ENCODE peak calls at places on chromosomes 11 and 22, in four cellular contexts. X is neuronal stem cell, C is GM23248, V is HepG2. F is an unnamed sample.

GRCh38 chr11:98772799-98773198 is 247.9 kb upstream of the CNTN5 start:
- DNase-seq in C (no peak), X (no peak), V (no peak), F (no peak)

GRCh38 chr22:17726561-17727243 is 47.6 kb downstream of the BID start:
- DNase-seq in C (peak; percentile 20), V (no peak), X (no peak), F (peak; percentile 77)

GRCh38 chr22:49934144-49934890 is 15.9 kb downstream of the CRELD2 start:
- DNase-seq in X (no peak), V (no peak), C (peak; percentile 62), F (peak; percentile 19)

GRCh38 chr11:70497536-70498075 is 99.3 kb downstream of the CTTN start:
- DNase-seq in V (no peak), X (no peak), C (no peak), F (no peak)

GRCh38 chr11:64802370-64803162 is 448 bp downstream of the MAP4K2 start:
- DNase-seq in X (peak; percentile 37), V (no peak), C (no peak), F (no peak)

GRCh38 chr11:87803748-87804147 is 371.5 kb downstream of the RAB38 start:
- DNase-seq in X (no peak), V (no peak), C (no peak), F (no peak)

GRCh38 chr22:49242480-49242879 is 585.2 kb downstream of the BRD1 start:
- DNase-seq in C (no peak), X (no peak), V (no peak), F (no peak)

GRCh38 chr11:69727266-69727665 is 23.4 kb upstream of the FGF19 start:
- DNase-seq in X (no peak), V (no peak), C (no peak), F (no peak)

GRCh38 chr11:69958308-69958707 is 119.8 kb upstream of the ANO1 start:
- DNase-seq in C (no peak), V (no peak), X (no peak), F (peak; percentile 29)

GRCh38 chr11:71396548-71397123 is 51.6 kb downstream of the DHCR7 start:
- DNase-seq in V (no peak), C (no peak), X (no peak), F (no peak)

GRCh38 chr11:70948855-70949551 is 303.4 kb downstream of the SHANK2 start:
- DNase-seq in V (no peak), C (no peak), X (no peak), F (no peak)

GRCh38 chr11:68803766-68804165 is 38.0 kb downstream of the CPT1A start:
- DNase-seq in V (no peak), C (no peak), X (no peak), F (no peak)

GRCh38 chr11:117187799-117188481 is 9.4 kb downstream of the SIDT2 start:
- DNase-seq in X (no peak), C (no peak), V (no peak), F (no peak)

GRCh38 chr22:45709866-45710265 is 38.2 kb downstream of the ATXN10 start:
- DNase-seq in X (no peak), C (peak; percentile 90), V (no peak), F (peak; percentile 36)

GRCh38 chr22:23054531-23055257 is 15.6 kb upstream of the GNAZ start:
- DNase-seq in X (no peak), C (no peak), V (no peak), F (no peak)

GRCh38 chr11:130208241-130209127 is 48.9 kb downstream of the ST14 start:
- DNase-seq in C (no peak), V (no peak), X (no peak), F (no peak)

GRCh38 chr11:61914471-61915171 is 2.7 kb downstream of the RAB3IL1 start:
- DNase-seq in X (no peak), C (no peak), V (no peak), F (no peak)

GRCh38 chr22:21031545-21032036 is 770 bp downstream of the SLC7A4 start:
- DNase-seq in X (no peak), V (no peak), C (no peak), F (no peak)

GRCh38 chr22:49951001-49951677 is 9.4 kb upstream of the PIM3 start:
- DNase-seq in C (no peak), X (no peak), V (no peak), F (no peak)

GRCh38 chr11:113690619-113691569 is 15.2 kb downstream of the TMPRSS5 start:
- DNase-seq in X (peak; percentile 36), C (peak; percentile 91), V (peak; percentile 13), F (peak; percentile 47)

GRCh38 chr11:42315267-42315666 is 855.8 kb upstream of the LRRC4C start:
- DNase-seq in X (no peak), V (no peak), C (no peak), F (no peak)

DNA sequence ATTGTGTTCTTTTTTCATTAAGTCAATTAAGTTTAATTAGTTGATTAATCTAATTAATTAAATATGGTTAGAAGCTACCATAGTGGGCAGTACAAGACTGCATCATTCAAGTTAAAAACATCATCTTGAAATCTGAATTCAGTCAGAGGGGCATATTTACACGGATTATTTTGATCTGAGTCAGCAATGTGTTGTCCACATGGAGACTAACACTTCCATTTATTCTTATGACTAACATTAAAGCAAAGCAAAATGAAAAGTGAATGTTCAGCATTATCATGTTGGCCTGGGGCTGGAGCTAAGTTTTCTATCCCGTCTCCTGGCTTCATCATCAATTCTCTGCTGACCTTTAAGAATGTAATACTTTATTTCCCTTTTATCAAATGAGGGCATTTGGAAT is 17.3 kb downstream of the FLI1 start:
- DNase-seq in C (peak; percentile 85), V (no peak), X (no peak), F (peak; percentile 57)
- H3K4me1 ChIP-seq in C (peaks cover 81% of the 10 kb centered on the region), V (no peaks in the 10 kb centered on the region), X (peaks cover 20% of the 10 kb centered on the region), F (peaks cover 32% of the 10 kb centered on the region)

GRCh38 chr11:1263036-1263435 is 40.2 kb downstream of the MUC5B start:
- DNase-seq in V (peak; percentile 5), C (no peak), X (no peak), F (no peak)

GRCh38 chr11:1260620-1261019 is 37.8 kb downstream of the MUC5B start:
- DNase-seq in V (no peak), C (no peak), X (no peak), F (no peak)

GRCh38 chr11:1260023-1260501 is 37.2 kb downstream of the MUC5B start:
- DNase-seq in C (peak; percentile 60), V (peak; percentile 37), X (no peak), F (peak; percentile 33)

GRCh38 chr11:1262172-1263006 is 39.5 kb downstream of the MUC5B start:
- DNase-seq in C (peak; percentile 96), V (peak; percentile 82), X (peak; percentile 70), F (peak; percentile 94)

DNA sequence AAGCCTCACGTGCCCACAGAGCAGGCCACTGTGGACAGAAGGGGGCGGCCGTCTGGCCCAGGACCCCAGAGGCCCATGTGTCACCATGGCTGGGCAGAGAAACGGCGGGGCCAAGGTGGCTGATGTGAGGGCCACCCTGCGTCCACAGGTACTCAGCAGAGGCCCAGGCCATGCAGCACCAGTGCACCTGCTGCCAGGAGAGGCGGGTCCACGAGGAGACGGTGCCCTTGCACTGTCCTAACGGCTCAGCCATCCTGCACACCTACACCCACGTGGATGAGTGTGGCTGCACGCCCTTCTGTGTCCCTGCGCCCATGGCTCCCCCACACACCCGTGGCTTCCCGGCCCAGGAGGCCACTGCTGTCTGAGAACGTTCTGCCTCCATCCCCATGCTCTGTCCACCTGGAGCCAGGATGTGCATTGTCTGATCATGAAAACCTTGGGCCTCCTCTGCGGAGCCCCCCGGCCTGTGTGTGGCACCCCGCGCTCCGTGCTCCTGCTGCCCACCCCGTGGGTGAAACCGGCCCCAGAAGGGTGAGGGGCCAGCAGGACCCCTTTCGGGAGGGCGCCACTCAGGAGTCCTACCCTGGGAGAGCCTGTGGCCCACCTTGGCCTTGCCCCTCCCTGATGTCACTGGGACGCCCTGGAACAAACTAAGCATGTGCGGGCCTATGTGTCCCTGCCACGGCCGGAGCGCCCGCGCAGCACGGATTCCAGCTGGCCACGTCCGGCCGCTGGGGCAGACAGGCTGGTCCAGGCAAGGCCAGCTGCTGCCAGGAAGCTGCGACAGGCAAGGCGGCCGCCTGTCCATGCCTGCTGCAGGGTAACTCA is 38.6 kb downstream of the MUC5B start:
- DNase-seq in V (no peak), X (no peak), C (no peak), F (no peak)
- H3K9ac ChIP-seq in V (peak overlapping the region; percentile 81), X (peak overlapping the region; percentile 44), C (peak overlapping the region; percentile 70), F (peak overlapping the region; percentile 81)

GRCh38 chr11:34651551-34651950 is 30.7 kb downstream of the EHF start:
- DNase-seq in X (no peak), V (peak; percentile 40), C (no peak), F (no peak)
- H3K4me1 ChIP-seq in X (peaks cover 31% of the 10 kb centered on the region), V (peaks cover 59% of the 10 kb centered on the region), C (peaks cover 24% of the 10 kb centered on the region), F (peaks cover 42% of the 10 kb centered on the region)

DNA sequence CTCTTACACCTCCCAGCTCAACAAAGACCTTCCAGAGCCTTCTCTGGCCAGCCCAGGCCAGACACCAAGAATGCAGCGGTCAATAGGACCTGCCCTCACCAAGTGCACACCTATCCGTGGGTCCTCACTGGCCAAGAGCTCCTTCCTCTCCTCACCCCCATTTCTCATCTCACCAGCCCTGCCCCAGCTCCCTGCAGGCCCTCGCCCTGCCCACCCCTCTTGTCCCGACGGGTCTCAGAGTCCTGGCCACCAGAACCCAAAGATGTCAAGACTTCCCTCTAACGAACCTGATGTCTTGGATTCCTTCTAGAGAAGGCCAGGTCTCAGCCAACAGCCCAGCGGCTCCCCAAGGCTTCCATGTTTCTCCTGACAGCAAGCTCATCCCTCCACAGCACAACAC is 43.6 kb downstream of the IGF2 start:
- DNase-seq in V (no peak), X (no peak), C (no peak), F (no peak)
- H3K9ac ChIP-seq in V (no peak overlapping the region), X (no peak overlapping the region), C (no peak overlapping the region), F (no peak overlapping the region)

DNA sequence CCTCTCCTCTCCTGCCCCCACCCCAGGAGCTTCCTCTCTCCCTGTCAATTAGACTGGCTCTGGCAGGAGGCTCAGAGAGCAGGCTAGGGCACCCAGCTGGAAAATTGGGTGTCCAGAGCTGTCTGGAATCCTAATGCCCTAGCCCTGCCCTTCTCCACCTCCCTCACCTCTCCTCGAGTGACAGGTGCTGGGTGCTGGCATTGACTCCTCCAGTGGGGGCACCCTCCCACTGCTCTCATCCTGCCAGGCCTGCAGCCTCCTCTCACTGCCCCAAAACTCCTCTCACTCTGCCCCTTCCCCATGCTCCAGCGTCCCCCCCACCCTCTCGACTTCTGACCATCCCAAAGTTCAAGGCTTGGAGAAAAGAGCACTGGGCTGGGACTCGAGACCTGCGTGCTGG is 69.0 kb downstream of the CYTH4 start:
- DNase-seq in V (no peak), X (no peak), C (no peak), F (no peak)
- H3K4me1 ChIP-seq in V (no peaks in the 10 kb centered on the region), X (no peaks in the 10 kb centered on the region), C (peaks cover 16% of the 10 kb centered on the region), F (peaks cover 5% of the 10 kb centered on the region)

DNA sequence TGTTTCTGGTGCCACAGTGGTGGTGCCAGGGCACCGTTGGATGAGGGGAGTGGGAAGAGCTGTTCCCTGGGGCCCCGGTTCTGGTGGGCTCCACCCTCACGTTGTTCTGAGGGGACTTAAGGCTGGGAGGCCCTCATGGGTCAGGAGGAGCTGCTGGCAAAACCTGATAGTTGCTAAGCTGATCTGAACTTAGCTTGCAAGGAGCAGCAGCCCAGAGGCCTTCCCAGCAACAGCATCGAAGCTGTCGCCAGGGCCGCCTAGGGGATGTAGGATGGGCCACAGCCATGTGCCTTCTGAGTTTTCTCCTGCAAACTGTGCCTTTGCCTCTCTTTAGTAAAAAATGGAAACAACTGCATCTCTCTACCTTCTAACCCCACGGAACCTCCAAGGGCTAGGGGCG is 240.2 kb downstream of the TBC1D22A start:
- DNase-seq in C (no peak), X (no peak), V (no peak), F (no peak)
- H3K9ac ChIP-seq in C (no peak overlapping the region), X (no peak overlapping the region), V (no peak overlapping the region), F (no peak overlapping the region)

F was measured in adipocyte.